ENCODE peak calls at places on chromosome 13, in five cellular contexts. V is neuronal stem cell, K is mesenchymal stem cell, G is H1, Z is trophoblast cell. H is an unnamed sample.

GRCh38 chr13:45863716-45864590 is 12.4 kb upstream of the SIAH3 start:
- DNase-seq in V (no peak), K (no peak), G (no peak), Z (no peak), H (no peak)

GRCh38 chr13:79723462-79724116 is 242.6 kb downstream of the NDFIP2 start:
- DNase-seq in V (no peak), K (no peak), G (no peak), Z (no peak), H (no peak)

GRCh38 chr13:21537105-21537504 is 66.9 kb downstream of the MICU2 start:
- DNase-seq in V (no peak), K (peak), G (no peak), Z (no peak), H (no peak)

GRCh38 chr13:94268661-94269060 is 210.8 kb downstream of the DCT start:
- DNase-seq in V (no peak), K (no peak), G (no peak), Z (no peak), H (no peak)

GRCh38 chr13:27359203-27359821 is 65.1 kb upstream of the GTF3A start:
- DNase-seq in V (peak), K (peak), G (no peak), Z (peak), H (peak)

GRCh38 chr13:99339736-99340392 is 32.7 kb upstream of the GPR183 start:
- DNase-seq in V (no peak), K (peak), G (no peak), Z (no peak), H (no peak)

GRCh38 chr13:41782086-41782485 is 178.8 kb downstream of the VWA8 start:
- DNase-seq in V (peak), K (no peak), G (no peak), Z (peak), H (no peak)

GRCh38 chr13:31767175-31767900 is 28.0 kb downstream of the RXFP2 start:
- DNase-seq in V (no peak), K (peak), G (no peak), Z (peak), H (no peak)

GRCh38 chr13:111347438-111347837 is 27.0 kb downstream of the TEX29 start:
- DNase-seq in V (no peak), K (no peak), G (no peak), Z (no peak), H (no peak)

GRCh38 chr13:108957369-108958012 is 328.1 kb downstream of the MYO16 start:
- DNase-seq in V (no peak), K (peak), G (no peak), Z (peak), H (no peak)

GRCh38 chr13:114009590-114010400 is 35.9 kb upstream of the C13orf46 start:
- DNase-seq in V (no peak), K (no peak), G (no peak), Z (no peak), H (no peak)

GRCh38 chr13:46721054-46721453 is 75.9 kb downstream of the ESD start:
- DNase-seq in V (peak), K (peak), G (no peak), Z (no peak), H (no peak)

GRCh38 chr13:37791699-37792098 is 77.9 kb downstream of the TRPC4 start:
- DNase-seq in V (no peak), K (no peak), G (no peak), Z (no peak), H (no peak)

GRCh38 chr13:44331446-44331845 is 42.2 kb upstream of the SERP2 start:
- DNase-seq in V (no peak), K (peak), G (no peak), Z (no peak), H (no peak)

GRCh38 chr13:71522976-71523517 is 344.0 kb downstream of the DACH1 start:
- DNase-seq in V (no peak), K (no peak), G (no peak), Z (no peak), H (no peak)

GRCh38 chr13:44365008-44365407 is 8.6 kb upstream of the SERP2 start:
- DNase-seq in V (no peak), K (peak), G (no peak), Z (no peak), H (no peak)

GRCh38 chr13:51520524-51520923 is 63.7 kb upstream of the WDFY2 start:
- DNase-seq in V (no peak), K (peak), G (no peak), Z (peak), H (no peak)

GRCh38 chr13:52750713-52751112 is 11.1 kb upstream of the CNMD start:
- DNase-seq in V (no peak), K (no peak), G (no peak), Z (no peak), H (no peak)

GRCh38 chr13:47843005-47843404 is 158.1 kb downstream of the SUCLA2 start:
- DNase-seq in V (no peak), K (no peak), G (no peak), Z (no peak), H (no peak)

GRCh38 chr13:109785141-109785891 is 1.1 kb downstream of the IRS2 start:
- DNase-seq in V (no peak), K (peak), G (no peak), Z (peak), H (peak)

GRCh38 chr13:27263438-27263837 is 7.2 kb upstream of the RASL11A start:
- DNase-seq in V (no peak), K (no peak), G (no peak), Z (no peak), H (no peak)

GRCh38 chr13:27921421-27921960 is 1.7 kb downstream of the PDX1 start:
- DNase-seq in V (peak), K (no peak), G (no peak), Z (no peak), H (peak)

GRCh38 chr13:79880820-79881219 is 399.9 kb downstream of the NDFIP2 start:
- DNase-seq in V (no peak), K (no peak), G (no peak), Z (no peak), H (no peak)

GRCh38 chr13:114111577-114111976 is 20.8 kb downstream of the RASA3 start:
- DNase-seq in V (no peak), K (peak), G (no peak), Z (no peak), H (no peak)

GRCh38 chr13:27619711-27620376 is 485 bp downstream of the LNX2 start:
- DNase-seq in V (no peak), K (peak), G (no peak), Z (peak), H (no peak)

GRCh38 chr13:44770951-44771350 is 194.8 kb upstream of the TSC22D1 start:
- DNase-seq in V (no peak), K (no peak), G (no peak), Z (peak), H (no peak)

GRCh38 chr13:95564948-95565347 is 12.4 kb downstream of the CLDN10 start:
- DNase-seq in V (no peak), K (peak), G (no peak), Z (no peak), H (no peak)

GRCh38 chr13:114142640-114143490 is 10.4 kb upstream of the RASA3 start:
- DNase-seq in V (no peak), K (peak), G (no peak), Z (no peak), H (no peak)

GRCh38 chr13:42477588-42478190 is 96.3 kb upstream of the TNFSF11 start:
- DNase-seq in V (no peak), K (peak), G (no peak), Z (no peak), H (no peak)

GRCh38 chr13:109751477-109751876 is 34.9 kb downstream of the IRS2 start:
- DNase-seq in V (no peak), K (no peak), G (no peak), Z (no peak), H (no peak)

GRCh38 chr13:92768592-92768991 is 458.0 kb upstream of the GPC6 start:
- DNase-seq in V (no peak), K (no peak), G (no peak), Z (no peak), H (no peak)

GRCh38 chr13:41244555-41244954 is 18.8 kb downstream of the MTRF1 start:
- DNase-seq in V (no peak), K (no peak), G (no peak), Z (peak), H (no peak)

GRCh38 chr13:27482996-27483395 is 32.6 kb upstream of the MTIF3 start:
- DNase-seq in V (no peak), K (no peak), G (no peak), Z (peak), H (no peak)

GRCh38 chr13:37648604-37649003 is 50.0 kb upstream of the POSTN start:
- DNase-seq in V (no peak), K (no peak), G (no peak), Z (no peak), H (no peak)

GRCh38 chr13:79904581-79904980 is 423.6 kb downstream of the NDFIP2 start:
- DNase-seq in V (no peak), K (peak), G (no peak), Z (no peak), H (no peak)

GRCh38 chr13:19618925-19619324 is 14.5 kb upstream of the MPHOSPH8 start:
- DNase-seq in V (no peak), K (peak), G (no peak), Z (peak), H (peak)

GRCh38 chr13:79741006-79741405 is 260.1 kb downstream of the NDFIP2 start:
- DNase-seq in V (no peak), K (peak), G (no peak), Z (peak), H (no peak)

GRCh38 chr13:62119739-62120700 is 704.4 kb upstream of the PCDH20 start:
- DNase-seq in V (no peak), K (peak), G (no peak), Z (no peak), H (no peak)

GRCh38 chr13:51394724-51395123 is 55.2 kb downstream of the SERPINE3 start:
- DNase-seq in V (no peak), K (no peak), G (no peak), Z (no peak), H (no peak)

GRCh38 chr13:112873851-112874750 is 94.9 kb upstream of the MCF2L start:
- DNase-seq in V (peak), K (peak), G (peak), Z (peak), H (peak)
- H2AFZ ChIP-seq in V (peak), K (no peak), G (no peak), Z (no peak), H (no peak)

DNA sequence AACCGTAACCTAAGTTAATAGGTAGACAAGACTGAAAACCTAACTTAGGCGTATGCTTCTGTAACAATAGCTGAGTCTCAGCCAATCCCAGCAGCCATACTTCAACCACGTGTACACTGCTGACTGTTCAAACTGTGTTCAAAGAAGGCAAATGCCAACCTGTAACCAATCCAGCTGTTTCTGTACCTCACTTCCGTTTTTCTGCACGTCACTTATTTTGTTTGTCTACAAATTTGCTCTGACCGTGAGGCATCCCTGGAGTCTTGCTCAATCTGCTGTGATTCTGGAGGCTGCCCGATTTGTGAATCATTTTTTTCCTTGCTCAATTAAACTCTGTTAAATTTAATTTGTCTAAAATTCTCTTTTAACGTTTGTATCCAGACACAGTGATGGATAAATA is 59.2 kb downstream of the EDNRB start:
- DNase-seq in V (no peak), K (peak), G (no peak), Z (peak), H (no peak)
- H4K8ac ChIP-seq in V (no peak), K (peak), G (no peak), Z (no peak), H (no peak)

GRCh38 chr13:86486582-86486981 is 687.4 kb upstream of the SLITRK6 start:
- DNase-seq in V (no peak), K (no peak), G (no peak), Z (no peak), H (no peak)
- H2BK12ac ChIP-seq in V (no peak), K (no peak), G (no peak), Z (no peak), H (no peak)

GRCh38 chr13:100534911-100535310 is 53.7 kb downstream of the GGACT start:
- DNase-seq in V (no peak), K (no peak), G (no peak), Z (no peak), H (no peak)
- H2AFZ ChIP-seq in V (no peak), K (no peak), G (no peak), Z (no peak), H (no peak)

GRCh38 chr13:26222523-26223046 is 471 bp upstream of the RNF6 start:
- DNase-seq in V (no peak), K (no peak), G (no peak), Z (no peak), H (no peak)
- H4K8ac ChIP-seq in V (peak), K (peak), G (peak), Z (peak), H (no peak)

GRCh38 chr13:75617230-75617629 is 18.9 kb upstream of the LMO7 start:
- DNase-seq in V (no peak), K (no peak), G (no peak), Z (no peak), H (no peak)

GRCh38 chr13:75618308-75618707 is 17.8 kb upstream of the LMO7 start:
- DNase-seq in V (no peak), K (no peak), G (no peak), Z (no peak), H (no peak)

DNA sequence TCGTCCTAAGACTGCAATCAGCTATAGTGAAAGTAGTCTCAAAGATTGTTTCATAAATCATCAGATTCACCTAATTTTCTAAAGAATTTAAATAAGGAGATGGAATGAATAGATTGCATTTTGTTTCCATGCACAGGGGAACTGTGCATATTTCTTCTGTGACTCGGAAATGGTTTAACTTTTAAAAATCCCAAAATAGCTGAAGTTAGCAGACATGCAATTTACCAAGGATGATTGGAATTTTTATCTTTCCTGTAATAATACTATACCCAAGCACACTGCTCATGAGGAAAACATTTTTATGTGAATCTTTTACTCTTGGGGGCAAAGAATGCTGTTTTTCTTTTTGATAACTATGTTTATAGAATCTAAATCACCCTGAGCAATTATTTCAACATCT is 15.0 kb upstream of the LMO7 start:
- DNase-seq in V (no peak), K (no peak), G (no peak), Z (peak), H (no peak)
- H2BK12ac ChIP-seq in V (no peak), K (no peak), G (no peak), Z (no peak), H (no peak)

GRCh38 chr13:30333601-30334000 is 26.2 kb upstream of the KATNAL1 start:
- DNase-seq in V (no peak), K (no peak), G (no peak), Z (no peak), H (no peak)

GRCh38 chr13:30332516-30333165 is 25.3 kb upstream of the KATNAL1 start:
- DNase-seq in V (no peak), K (no peak), G (no peak), Z (no peak), H (no peak)

GRCh38 chr13:30329009-30329585 is 21.7 kb upstream of the KATNAL1 start:
- DNase-seq in V (no peak), K (no peak), G (no peak), Z (no peak), H (no peak)

GRCh38 chr13:30334663-30335386 is 27.5 kb upstream of the KATNAL1 start:
- DNase-seq in V (peak), K (no peak), G (no peak), Z (peak), H (peak)

GRCh38 chr13:30331331-30331771 is 24.0 kb upstream of the KATNAL1 start:
- DNase-seq in V (no peak), K (no peak), G (no peak), Z (no peak), H (no peak)
- H2AFZ ChIP-seq in V (no peak), K (no peak), G (no peak), Z (no peak), H (no peak)

GRCh38 chr13:49997935-49998334 is 1.1 kb downstream of the TRIM13 start:
- DNase-seq in V (no peak), K (no peak), G (no peak), Z (no peak), H (no peak)
- H4K8ac ChIP-seq in V (no peak), K (no peak), G (no peak), Z (no peak), H (no peak)

DNA sequence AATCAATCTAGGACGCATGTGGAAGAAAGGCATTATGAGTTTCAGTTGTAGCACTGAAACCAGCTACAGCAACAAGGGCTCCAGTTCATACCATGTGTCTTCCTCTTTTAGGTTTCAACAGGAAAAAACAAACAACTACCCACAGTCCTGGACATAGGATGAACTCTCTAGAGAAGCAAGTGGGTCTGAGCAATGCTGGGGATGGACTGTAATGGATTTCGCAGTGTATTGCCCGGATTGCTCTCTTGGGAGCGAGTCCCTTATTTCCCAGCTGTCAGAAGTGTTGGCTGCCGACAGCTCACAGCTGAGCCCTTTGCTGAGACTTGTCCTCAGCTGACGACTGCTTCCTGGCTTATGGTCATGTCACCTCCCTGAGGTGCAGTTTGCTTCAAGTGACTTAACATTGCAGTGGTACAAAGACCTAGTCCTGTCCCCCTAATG is 12.1 kb upstream of the MYCBP2 start:
- DNase-seq in V (no peak), K (no peak), G (no peak), Z (no peak), H (no peak)
- H2BK12ac ChIP-seq in V (no peak), K (no peak), G (no peak), Z (no peak), H (no peak)